ENCODE peak calls at places on chromosomes 11 and 22, in ten cellular contexts. One of them, this sample, is unnamed.

GRCh38 chr11:78397398-78397797 is 20.2 kb downstream of the GAB2 start:
- DNase-seq in tibial nerve: no peak
- DNase-seq in IMR-90: no peak
- DNase-seq in esophagus squamous epithelium: no peak
- DNase-seq in lower leg skin: no peak
- DNase-seq in sigmoid colon: no peak
- DNase-seq in Peyer's patch: no peak
- DNase-seq in heart left ventricle: no peak
- DNase-seq in gastrocnemius medialis: no peak
- DNase-seq in breast epithelium: no peak
- DNase-seq in this sample: no peak

GRCh38 chr22:22692707-22693530 is 48.5 kb downstream of the GGTLC2 start:
- DNase-seq in tibial nerve: no peak
- DNase-seq in IMR-90: peak
- DNase-seq in esophagus squamous epithelium: no peak
- DNase-seq in lower leg skin: no peak
- DNase-seq in sigmoid colon: peak
- DNase-seq in Peyer's patch: peak
- DNase-seq in heart left ventricle: no peak
- DNase-seq in gastrocnemius medialis: no peak
- DNase-seq in breast epithelium: peak
- DNase-seq in this sample: no peak

GRCh38 chr11:78840623-78841022 is 266.0 kb upstream of the NARS2 start:
- DNase-seq in tibial nerve: no peak
- DNase-seq in IMR-90: peak
- DNase-seq in esophagus squamous epithelium: no peak
- DNase-seq in lower leg skin: peak
- DNase-seq in sigmoid colon: peak
- DNase-seq in Peyer's patch: no peak
- DNase-seq in heart left ventricle: no peak
- DNase-seq in gastrocnemius medialis: no peak
- DNase-seq in breast epithelium: no peak
- DNase-seq in this sample: no peak

GRCh38 chr11:70104419-70104818 is 26.3 kb downstream of the ANO1 start:
- DNase-seq in tibial nerve: no peak
- DNase-seq in IMR-90: no peak
- DNase-seq in esophagus squamous epithelium: no peak
- DNase-seq in lower leg skin: no peak
- DNase-seq in sigmoid colon: no peak
- DNase-seq in Peyer's patch: no peak
- DNase-seq in heart left ventricle: peak
- DNase-seq in gastrocnemius medialis: no peak
- DNase-seq in breast epithelium: no peak
- DNase-seq in this sample: no peak

GRCh38 chr11:6006395-6006794 is 351 bp downstream of the OR56A4 start:
- DNase-seq in tibial nerve: no peak
- DNase-seq in IMR-90: no peak
- DNase-seq in esophagus squamous epithelium: no peak
- DNase-seq in lower leg skin: no peak
- DNase-seq in sigmoid colon: no peak
- DNase-seq in Peyer's patch: no peak
- DNase-seq in heart left ventricle: no peak
- DNase-seq in gastrocnemius medialis: no peak
- DNase-seq in breast epithelium: no peak
- DNase-seq in this sample: no peak

GRCh38 chr22:30694171-30694637 is 470 bp upstream of the OSBP2 start:
- DNase-seq in tibial nerve: no peak
- DNase-seq in IMR-90: peak
- DNase-seq in esophagus squamous epithelium: no peak
- DNase-seq in lower leg skin: peak
- DNase-seq in sigmoid colon: peak
- DNase-seq in Peyer's patch: peak
- DNase-seq in heart left ventricle: peak
- DNase-seq in gastrocnemius medialis: peak
- DNase-seq in breast epithelium: peak
- DNase-seq in this sample: no peak

GRCh38 chr11:118441770-118442169 is 5.5 kb downstream of the KMT2A start:
- DNase-seq in tibial nerve: no peak
- DNase-seq in IMR-90: no peak
- DNase-seq in esophagus squamous epithelium: no peak
- DNase-seq in lower leg skin: no peak
- DNase-seq in sigmoid colon: no peak
- DNase-seq in Peyer's patch: no peak
- DNase-seq in heart left ventricle: no peak
- DNase-seq in gastrocnemius medialis: no peak
- DNase-seq in breast epithelium: no peak
- DNase-seq in this sample: no peak

GRCh38 chr11:70290341-70291065 is 20.0 kb downstream of the PPFIA1 start:
- DNase-seq in tibial nerve: no peak
- DNase-seq in IMR-90: no peak
- DNase-seq in esophagus squamous epithelium: no peak
- DNase-seq in lower leg skin: no peak
- DNase-seq in sigmoid colon: no peak
- DNase-seq in Peyer's patch: no peak
- DNase-seq in heart left ventricle: no peak
- DNase-seq in gastrocnemius medialis: no peak
- DNase-seq in breast epithelium: no peak
- DNase-seq in this sample: no peak

GRCh38 chr11:121389651-121390050 is 62.5 kb upstream of the SORL1 start:
- DNase-seq in tibial nerve: no peak
- DNase-seq in IMR-90: no peak
- DNase-seq in esophagus squamous epithelium: no peak
- DNase-seq in lower leg skin: no peak
- DNase-seq in sigmoid colon: no peak
- DNase-seq in Peyer's patch: no peak
- DNase-seq in heart left ventricle: peak
- DNase-seq in gastrocnemius medialis: no peak
- DNase-seq in breast epithelium: no peak
- DNase-seq in this sample: no peak

GRCh38 chr11:26522912-26523610 is 49.0 kb downstream of the MUC15 start:
- DNase-seq in tibial nerve: no peak
- DNase-seq in IMR-90: peak
- DNase-seq in esophagus squamous epithelium: no peak
- DNase-seq in lower leg skin: no peak
- DNase-seq in sigmoid colon: no peak
- DNase-seq in Peyer's patch: no peak
- DNase-seq in heart left ventricle: no peak
- DNase-seq in gastrocnemius medialis: no peak
- DNase-seq in breast epithelium: no peak
- DNase-seq in this sample: no peak

GRCh38 chr11:73229321-73230275 is 11.5 kb downstream of the P2RY2 start:
- DNase-seq in tibial nerve: no peak
- DNase-seq in IMR-90: no peak
- DNase-seq in esophagus squamous epithelium: no peak
- DNase-seq in lower leg skin: no peak
- DNase-seq in sigmoid colon: peak
- DNase-seq in Peyer's patch: no peak
- DNase-seq in heart left ventricle: no peak
- DNase-seq in gastrocnemius medialis: no peak
- DNase-seq in breast epithelium: peak
- DNase-seq in this sample: peak

GRCh38 chr22:40654522-40655167 is 18.1 kb upstream of the MRTFA start:
- DNase-seq in tibial nerve: peak
- DNase-seq in IMR-90: peak
- DNase-seq in esophagus squamous epithelium: no peak
- DNase-seq in lower leg skin: no peak
- DNase-seq in sigmoid colon: peak
- DNase-seq in Peyer's patch: no peak
- DNase-seq in heart left ventricle: peak
- DNase-seq in gastrocnemius medialis: peak
- DNase-seq in breast epithelium: no peak
- DNase-seq in this sample: no peak
- TF ChIP-seq CTCF in tibial nerve: no peak
- TF ChIP-seq CTCF in IMR-90: peak
- TF ChIP-seq CTCF in esophagus squamous epithelium: no peak
- TF ChIP-seq CTCF in lower leg skin: no peak
- TF ChIP-seq CTCF in sigmoid colon: no peak
- TF ChIP-seq CTCF in Peyer's patch: peak
- TF ChIP-seq CTCF in heart left ventricle: no peak
- TF ChIP-seq CTCF in gastrocnemius medialis: peak
- TF ChIP-seq CTCF in breast epithelium: no peak
- TF ChIP-seq CTCF in this sample: no peak

GRCh38 chr22:38756631-38757463 is 1.0 kb upstream of the SUN2 start:
- DNase-seq in tibial nerve: no peak
- DNase-seq in IMR-90: no peak
- DNase-seq in esophagus squamous epithelium: no peak
- DNase-seq in lower leg skin: no peak
- DNase-seq in sigmoid colon: no peak
- DNase-seq in Peyer's patch: peak
- DNase-seq in heart left ventricle: no peak
- DNase-seq in gastrocnemius medialis: no peak
- DNase-seq in breast epithelium: no peak
- DNase-seq in this sample: no peak

GRCh38 chr22:38755155-38755910 is 465 bp downstream of the SUN2 start:
- DNase-seq in tibial nerve: peak
- DNase-seq in IMR-90: peak
- DNase-seq in esophagus squamous epithelium: peak
- DNase-seq in lower leg skin: peak
- DNase-seq in sigmoid colon: peak
- DNase-seq in Peyer's patch: peak
- DNase-seq in heart left ventricle: peak
- DNase-seq in gastrocnemius medialis: peak
- DNase-seq in breast epithelium: peak
- DNase-seq in this sample: no peak

GRCh38 chr22:38754247-38755154 is 1.3 kb downstream of the SUN2 start:
- DNase-seq in tibial nerve: peak
- DNase-seq in IMR-90: peak
- DNase-seq in esophagus squamous epithelium: peak
- DNase-seq in lower leg skin: peak
- DNase-seq in sigmoid colon: peak
- DNase-seq in Peyer's patch: peak
- DNase-seq in heart left ventricle: no peak
- DNase-seq in gastrocnemius medialis: peak
- DNase-seq in breast epithelium: peak
- DNase-seq in this sample: peak

GRCh38 chr22:38757464-38757757 is 1.6 kb upstream of the SUN2 start:
- DNase-seq in tibial nerve: no peak
- DNase-seq in IMR-90: no peak
- DNase-seq in esophagus squamous epithelium: no peak
- DNase-seq in lower leg skin: no peak
- DNase-seq in sigmoid colon: no peak
- DNase-seq in Peyer's patch: no peak
- DNase-seq in heart left ventricle: no peak
- DNase-seq in gastrocnemius medialis: no peak
- DNase-seq in breast epithelium: no peak
- DNase-seq in this sample: no peak

DNA sequence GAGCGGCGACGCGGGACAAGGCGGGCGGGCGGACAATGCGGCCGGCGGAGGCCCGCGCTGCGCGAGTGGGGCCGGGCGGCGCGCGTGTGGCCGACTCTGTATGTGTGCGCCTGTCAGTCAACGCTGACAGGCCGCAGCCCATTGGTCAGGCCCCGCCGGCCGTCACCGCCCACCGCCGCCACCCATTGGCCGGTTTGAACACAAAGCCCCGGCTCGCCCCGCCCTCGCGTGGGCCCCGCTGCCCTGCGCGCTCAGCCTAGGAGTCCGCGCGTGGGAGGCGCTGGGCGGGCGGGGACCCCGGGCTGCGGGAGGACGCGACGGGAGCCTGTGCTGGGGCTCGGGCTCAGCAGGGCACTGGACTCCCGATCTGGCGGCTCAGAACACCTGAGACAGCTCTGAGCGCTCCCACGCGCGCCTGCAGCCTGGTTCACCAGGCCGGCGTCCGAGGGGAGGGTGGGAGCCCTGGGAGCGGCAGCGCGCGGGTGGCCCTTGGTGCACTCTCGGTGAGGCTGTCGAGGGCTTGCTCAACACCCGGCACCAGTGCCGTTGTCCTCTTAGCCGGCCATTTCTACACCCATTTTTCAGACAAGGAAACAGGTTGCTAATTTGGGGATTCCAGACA is at the start of gene SUN2:
- DNase-seq in tibial nerve: peak
- DNase-seq in IMR-90: peak
- DNase-seq in esophagus squamous epithelium: peak
- DNase-seq in lower leg skin: peak
- DNase-seq in sigmoid colon: peak
- DNase-seq in Peyer's patch: peak
- DNase-seq in heart left ventricle: peak
- DNase-seq in gastrocnemius medialis: peak
- DNase-seq in breast epithelium: peak
- DNase-seq in this sample: no peak
- TF ChIP-seq POLR2A in tibial nerve: peak
- TF ChIP-seq POLR2A in IMR-90: peak
- TF ChIP-seq POLR2A in esophagus squamous epithelium: peak
- TF ChIP-seq POLR2A in lower leg skin: no peak
- TF ChIP-seq POLR2A in sigmoid colon: peak
- TF ChIP-seq POLR2A in Peyer's patch: peak
- TF ChIP-seq POLR2A in heart left ventricle: no peak
- TF ChIP-seq POLR2A in gastrocnemius medialis: peak
- TF ChIP-seq POLR2A in breast epithelium: peak
- TF ChIP-seq POLR2A in this sample: no peak

DNA sequence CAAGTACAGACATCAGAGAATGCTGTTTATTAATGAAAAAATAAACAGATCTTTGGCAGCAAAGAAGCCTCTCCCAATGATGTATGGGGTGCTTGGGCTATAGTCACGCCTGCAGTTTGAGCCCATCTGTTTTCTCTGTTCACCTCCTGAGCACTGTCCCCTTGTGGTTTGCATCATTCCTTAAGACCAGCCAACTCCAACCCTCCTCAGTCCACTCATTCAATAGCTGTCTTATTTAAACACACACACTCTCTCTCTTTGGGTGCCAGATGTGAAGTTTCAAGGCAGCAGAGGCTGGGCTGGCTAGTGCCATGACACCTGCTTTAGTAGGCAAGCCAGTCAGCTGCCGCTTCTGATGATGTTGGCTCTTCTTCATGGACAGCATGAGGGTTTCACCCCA is 58.1 kb downstream of the POLD3 start:
- DNase-seq in tibial nerve: no peak
- DNase-seq in IMR-90: peak
- DNase-seq in esophagus squamous epithelium: no peak
- DNase-seq in lower leg skin: no peak
- DNase-seq in sigmoid colon: peak
- DNase-seq in Peyer's patch: no peak
- DNase-seq in heart left ventricle: no peak
- DNase-seq in gastrocnemius medialis: no peak
- DNase-seq in breast epithelium: no peak
- DNase-seq in this sample: no peak
- TF ChIP-seq CTCF in tibial nerve: no peak
- TF ChIP-seq CTCF in IMR-90: peak
- TF ChIP-seq CTCF in esophagus squamous epithelium: no peak
- TF ChIP-seq CTCF in lower leg skin: no peak
- TF ChIP-seq CTCF in sigmoid colon: no peak
- TF ChIP-seq CTCF in Peyer's patch: no peak
- TF ChIP-seq CTCF in heart left ventricle: no peak
- TF ChIP-seq CTCF in gastrocnemius medialis: no peak
- TF ChIP-seq CTCF in breast epithelium: no peak
- TF ChIP-seq CTCF in this sample: no peak

GRCh38 chr11:3841426-3842304 is 906 bp upstream of the RHOG start:
- DNase-seq in tibial nerve: peak
- DNase-seq in IMR-90: peak
- DNase-seq in esophagus squamous epithelium: peak
- DNase-seq in lower leg skin: peak
- DNase-seq in sigmoid colon: peak
- DNase-seq in Peyer's patch: peak
- DNase-seq in heart left ventricle: peak
- DNase-seq in gastrocnemius medialis: peak
- DNase-seq in breast epithelium: peak
- DNase-seq in this sample: peak
- TF ChIP-seq POLR2A in tibial nerve: no peak
- TF ChIP-seq POLR2A in IMR-90: peak
- TF ChIP-seq POLR2A in esophagus squamous epithelium: no peak
- TF ChIP-seq POLR2A in lower leg skin: no peak
- TF ChIP-seq POLR2A in sigmoid colon: no peak
- TF ChIP-seq POLR2A in Peyer's patch: peak
- TF ChIP-seq POLR2A in heart left ventricle: no peak
- TF ChIP-seq POLR2A in gastrocnemius medialis: no peak
- TF ChIP-seq POLR2A in breast epithelium: no peak
- TF ChIP-seq POLR2A in this sample: no peak

This sample was measured in vagina.